ENCODE peak calls at places on chromosomes 7 and 10, in seven cellular contexts. T is GM23248, H is PC-3, B is HCT116, U is hepatocyte, A is OCI-LY7, F is GM23338. K is an unnamed sample.

GRCh38 chr10:15745748-15746147 is 26.0 kb upstream of the ITGA8 start:
- DNase-seq in T (peak; percentile 52), H (no peak), B (no peak), U (peak; percentile 19), A (no peak), F (no peak), K (no peak)

GRCh38 chr7:24574365-24574764 is 1.1 kb downstream of the PALS2 start:
- DNase-seq in T (no peak), H (no peak), B (no peak), U (no peak), A (no peak), F (no peak), K (peak; percentile 11)

GRCh38 chr7:45148653-45148973 is 9.0 kb upstream of the RAMP3 start:
- DNase-seq in T (no peak), H (no peak), B (no peak), U (no peak), A (no peak), F (no peak), K (no peak)

GRCh38 chr7:574661-575395 is 55.2 kb upstream of the PDGFA start:
- DNase-seq in T (no peak), H (no peak), B (no peak), U (no peak), A (no peak), F (no peak), K (no peak)

GRCh38 chr10:71984126-71984797 is 20.1 kb downstream of the CHST3 start:
- DNase-seq in T (no peak), H (no peak), B (no peak), U (no peak), A (no peak), F (no peak), K (no peak)

GRCh38 chr10:17175551-17175950 is 25.9 kb downstream of the TRDMT1 start:
- DNase-seq in T (peak; percentile 65), H (no peak), B (no peak), U (no peak), A (no peak), F (no peak), K (peak; percentile 39)

GRCh38 chr7:124072603-124073324 is 39.9 kb upstream of the TMEM229A start:
- DNase-seq in T (peak; percentile 52), H (peak; percentile 88), B (no peak), U (peak; percentile 48), A (no peak), F (no peak), K (no peak)

GRCh38 chr10:99532687-99533495 is at the start of gene NKX2-3:
- DNase-seq in T (peak; percentile 61), H (peak; percentile 46), B (no peak), U (peak; percentile 63), A (no peak), F (peak; percentile 93), K (peak; percentile 92)

GRCh38 chr7:44327981-44328380 is 2.6 kb upstream of the CAMK2B start:
- DNase-seq in T (peak; percentile 16), H (no peak), B (no peak), U (no peak), A (no peak), F (no peak), K (no peak)

GRCh38 chr7:52708846-52709245 is 326.6 kb upstream of the POM121L12 start:
- DNase-seq in T (no peak), H (no peak), B (no peak), U (no peak), A (peak; percentile 82), F (no peak), K (no peak)

GRCh38 chr7:45071528-45071927 is 17.2 kb downstream of the NACAD start:
- DNase-seq in T (no peak), H (no peak), B (no peak), U (no peak), A (no peak), F (no peak), K (no peak)

GRCh38 chr7:108434030-108434429 is 22.2 kb downstream of the NRCAM start:
- DNase-seq in T (no peak), H (no peak), B (no peak), U (no peak), A (no peak), F (no peak), K (no peak)

GRCh38 chr7:97733276-97734206 is 1.7 kb downstream of the TAC1 start:
- DNase-seq in T (peak; percentile 10), H (no peak), B (no peak), U (peak; percentile 19), A (no peak), F (peak; percentile 75), K (peak; percentile 76)

GRCh38 chr7:7653140-7653539 is 12.6 kb downstream of the UMAD1 start:
- DNase-seq in T (no peak), H (no peak), B (no peak), U (no peak), A (no peak), F (no peak), K (no peak)

GRCh38 chr7:70951271-70951962 is 180.5 kb upstream of the GALNT17 start:
- DNase-seq in T (no peak), H (no peak), B (no peak), U (no peak), A (no peak), F (peak; percentile 8), K (peak; percentile 1)

GRCh38 chr10:8057636-8058273 is 3.3 kb downstream of the GATA3 start:
- DNase-seq in T (no peak), H (no peak), B (no peak), U (peak; percentile 22), A (no peak), F (peak; percentile 43), K (peak; percentile 54)

GRCh38 chr7:114082934-114083647 is 164.3 kb upstream of the PPP1R3A start:
- DNase-seq in T (peak; percentile 54), H (no peak), B (no peak), U (peak; percentile 42), A (no peak), F (peak; percentile 69), K (peak; percentile 68)
- TF ChIP-seq EZH2phosphoT487 in T (no peak), H (no peak), B (no peak), U (no peak), A (no peak), F (no peak), K (peak; percentile 76)

DNA sequence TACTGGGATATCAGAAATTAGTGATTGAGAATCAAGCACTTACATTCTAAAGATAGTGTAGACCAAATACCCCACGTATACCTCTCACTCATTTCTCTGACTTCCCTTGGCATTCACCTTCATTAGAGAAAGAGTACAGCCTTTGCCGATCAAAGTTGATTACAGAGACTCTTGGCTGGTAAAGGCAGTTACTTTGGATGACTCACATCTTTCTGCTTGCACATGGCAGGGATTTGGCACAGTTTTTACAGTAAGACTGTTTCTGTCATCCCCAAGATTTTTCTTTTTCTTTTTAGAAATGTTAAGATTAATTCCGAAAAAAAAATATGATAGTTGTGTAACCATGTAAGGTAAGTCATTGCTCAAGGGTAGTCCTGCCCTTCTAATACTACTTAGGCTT is 143.0 kb downstream of the TSPAN12 start:
- DNase-seq in T (peak; percentile 55), H (peak; percentile 50), B (no peak), U (no peak), A (no peak), F (no peak), K (no peak)
- TF ChIP-seq EZH2phosphoT487 in T (no peak), H (no peak), B (no peak), U (no peak), A (no peak), F (no peak), K (no peak)

GRCh38 chr7:2510130-2510776 is 9.3 kb upstream of the LFNG start:
- DNase-seq in T (no peak), H (no peak), B (no peak), U (no peak), A (no peak), F (no peak), K (no peak)

GRCh38 chr7:2509298-2509906 is 10.2 kb upstream of the LFNG start:
- DNase-seq in T (no peak), H (no peak), B (no peak), U (no peak), A (no peak), F (no peak), K (peak; percentile 66)

GRCh38 chr7:2507917-2508306 is 11.7 kb upstream of the LFNG start:
- DNase-seq in T (no peak), H (no peak), B (no peak), U (no peak), A (no peak), F (no peak), K (no peak)

GRCh38 chr7:2507208-2507916 is 12.2 kb upstream of the LFNG start:
- DNase-seq in T (no peak), H (no peak), B (no peak), U (no peak), A (no peak), F (no peak), K (no peak)

DNA sequence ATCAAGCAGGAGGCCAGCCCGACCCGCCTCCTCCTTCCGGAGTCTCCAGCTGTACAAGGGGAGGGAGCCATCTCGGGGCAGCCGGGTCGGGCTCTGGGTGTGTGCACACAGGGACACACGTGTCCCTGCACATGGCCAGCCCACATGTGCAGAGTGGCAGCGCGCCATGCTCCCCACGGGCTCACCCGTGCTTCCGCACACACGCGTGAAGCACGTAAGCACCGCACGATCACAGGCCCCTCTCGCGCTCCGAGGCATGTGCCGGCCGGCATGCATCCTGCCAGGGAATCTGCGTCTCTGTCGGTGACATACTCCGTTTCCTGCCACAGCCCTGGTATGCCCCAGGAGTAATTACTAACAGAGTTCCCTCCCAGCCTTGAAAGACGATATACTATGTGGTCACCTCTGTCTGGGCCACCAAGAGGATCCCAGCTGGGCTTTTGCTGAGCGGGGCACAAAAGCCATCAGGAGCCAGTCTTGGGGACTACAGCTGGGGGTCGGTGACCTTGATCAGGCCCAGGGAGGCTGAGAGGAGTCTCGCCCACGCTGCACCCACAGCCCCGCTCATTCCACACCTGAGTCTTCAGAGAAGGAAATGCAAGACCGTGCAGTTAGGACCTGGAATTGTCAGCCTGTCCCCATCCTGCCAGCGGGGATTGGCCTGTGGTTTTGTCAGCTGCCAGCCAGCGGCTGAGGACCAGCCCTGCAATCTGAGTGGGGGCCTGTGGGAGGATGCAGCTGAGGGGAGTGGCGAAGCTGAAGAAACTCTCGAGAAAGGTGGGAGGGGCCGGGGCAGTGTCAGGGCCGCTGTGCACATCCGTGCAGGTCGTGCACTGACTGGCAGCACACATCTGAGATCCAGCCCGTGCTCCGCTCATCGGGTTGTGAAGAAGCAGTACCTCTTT is 11.0 kb upstream of the LFNG start:
- DNase-seq in T (peak; percentile 92), H (no peak), B (no peak), U (no peak), A (peak; percentile 70), F (no peak), K (peak; percentile 48)
- TF ChIP-seq EZH2phosphoT487 in T (no peak), H (no peak), B (no peak), U (no peak), A (no peak), F (no peak), K (no peak)

DNA sequence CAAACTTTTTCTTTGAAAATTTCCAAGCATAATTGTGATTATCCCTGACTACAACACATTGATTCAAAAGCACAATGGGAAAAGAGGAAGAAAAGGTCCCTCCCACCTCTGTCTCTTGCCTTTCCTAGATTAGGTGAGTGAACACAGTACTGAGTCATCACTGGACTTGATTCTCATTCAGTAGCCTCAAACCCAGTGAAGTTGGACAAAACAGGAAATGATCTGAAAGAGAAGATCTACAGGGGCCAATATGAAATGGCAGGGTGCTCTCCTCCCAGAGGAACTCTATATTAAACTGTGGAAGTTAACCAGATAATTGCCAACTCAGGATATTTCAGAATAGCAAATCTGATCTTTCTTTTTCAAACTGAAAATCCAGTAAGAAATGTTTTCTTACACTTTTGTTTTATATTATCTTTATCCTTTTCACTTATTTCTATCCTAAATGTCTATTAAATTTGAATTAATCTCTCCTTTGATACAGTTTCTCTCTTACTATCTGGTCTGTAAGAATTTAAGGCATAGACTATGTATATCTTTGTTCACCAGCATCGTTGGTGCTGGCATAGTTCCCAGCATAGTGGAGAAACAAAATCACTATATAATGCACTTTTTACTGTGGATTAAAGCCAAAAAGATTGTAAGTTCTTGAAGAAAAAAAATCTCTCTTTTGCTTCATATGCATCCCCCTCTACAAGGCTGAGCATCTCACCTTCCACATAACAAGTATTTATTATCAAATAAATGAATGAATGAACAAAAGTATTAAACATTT is 41.4 kb upstream of the IKZF1 start:
- DNase-seq in T (no peak), H (no peak), B (no peak), U (no peak), A (peak; percentile 55), F (no peak), K (no peak)
- TF ChIP-seq EZH2phosphoT487 in T (no peak), H (no peak), B (no peak), U (no peak), A (no peak), F (no peak), K (no peak)

K was measured in neural progenitor cell.